ENCODE peak calls at places on chromosomes 7 and 10, in nine cellular contexts. Z is HCT116, D is GM23248, E is PC-9, U is DND-41, H is hepatocyte, F is A673, T is fibroblast of lung, G is MM.1S. V is an unnamed sample.

GRCh38 chr10:79149662-79150443 is 81.1 kb downstream of the ZMIZ1 start:
- DNase-seq in Z (peak; percentile 48), D (peak; percentile 96), E (peak; percentile 99), U (peak; percentile 54), H (peak; percentile 52), F (peak; percentile 45), T (peak; percentile 80), G (no peak), V (peak; percentile 81)

GRCh38 chr10:124359336-124359832 is 59.3 kb downstream of the OAT start:
- DNase-seq in Z (no peak), D (no peak), E (no peak), U (no peak), H (no peak), F (no peak), T (no peak), G (no peak), V (no peak)

GRCh38 chr10:112552593-112553110 is 105.6 kb downstream of the VTI1A start:
- DNase-seq in Z (no peak), D (no peak), E (no peak), U (no peak), H (no peak), F (no peak), T (no peak), G (no peak), V (no peak)

GRCh38 chr10:75624632-75625031 is 193.2 kb downstream of the LRMDA start:
- DNase-seq in Z (no peak), D (no peak), E (no peak), U (no peak), H (no peak), F (no peak), T (no peak), G (no peak), V (no peak)

GRCh38 chr7:831596-832291 is 532 bp upstream of the SUN1 start:
- DNase-seq in Z (peak; percentile 83), D (peak; percentile 94), E (peak; percentile 58), U (no peak), H (peak; percentile 77), F (peak; percentile 60), T (peak; percentile 95), G (peak; percentile 73), V (peak; percentile 93)

GRCh38 chr7:140476698-140477261 is 2.5 kb downstream of the MKRN1 start:
- DNase-seq in Z (no peak), D (no peak), E (no peak), U (no peak), H (no peak), F (no peak), T (no peak), G (no peak), V (no peak)

GRCh38 chr10:92544296-92544695 is 29.6 kb downstream of the IDE start:
- DNase-seq in Z (no peak), D (peak; percentile 16), E (peak; percentile 14), U (peak; percentile 59), H (no peak), F (peak; percentile 86), T (no peak), G (no peak), V (peak; percentile 75)

GRCh38 chr7:27245798-27246691 is 3.4 kb downstream of the EVX1 start:
- DNase-seq in Z (no peak), D (peak; percentile 57), E (peak; percentile 22), U (no peak), H (no peak), F (no peak), T (no peak), G (no peak), V (peak; percentile 42)

GRCh38 chr10:62885656-62886461 is 69.7 kb upstream of the EGR2 start:
- DNase-seq in Z (no peak), D (peak; percentile 79), E (no peak), U (no peak), H (no peak), F (peak; percentile 35), T (peak; percentile 32), G (no peak), V (peak; percentile 33)

GRCh38 chr7:44081266-44081748 is 1.0 kb downstream of the POLM start:
- DNase-seq in Z (no peak), D (peak; percentile 36), E (no peak), U (no peak), H (no peak), F (no peak), T (no peak), G (peak; percentile 25), V (no peak)

GRCh38 chr10:24822557-24822956 is 98.9 kb upstream of the ARHGAP21 start:
- DNase-seq in Z (no peak), D (peak; percentile 19), E (no peak), U (no peak), H (no peak), F (no peak), T (no peak), G (no peak), V (no peak)

GRCh38 chr7:44063894-44064651 is 1.3 kb downstream of the PGAM2 start:
- DNase-seq in Z (no peak), D (no peak), E (no peak), U (no peak), H (no peak), F (no peak), T (no peak), G (no peak), V (no peak)

GRCh38 chr10:52108236-52108635 is 205.8 kb upstream of the DKK1 start:
- DNase-seq in Z (no peak), D (no peak), E (no peak), U (no peak), H (no peak), F (no peak), T (no peak), G (peak; percentile 53), V (no peak)

GRCh38 chr7:50866343-50867047 is 83.8 kb upstream of the GRB10 start:
- DNase-seq in Z (no peak), D (no peak), E (no peak), U (no peak), H (no peak), F (no peak), T (no peak), G (no peak), V (no peak)
- H3K4me1 ChIP-seq in Z (peaks cover 2% of the 10 kb centered on the region), D (peaks cover 17% of the 10 kb centered on the region), E (peaks cover 15% of the 10 kb centered on the region), U (no peaks in the 10 kb centered on the region), H (peaks cover 8% of the 10 kb centered on the region), F (no peaks in the 10 kb centered on the region), T (peaks cover 4% of the 10 kb centered on the region), G (no peaks in the 10 kb centered on the region), V (peaks cover 17% of the 10 kb centered on the region)

GRCh38 chr10:109386921-109387320 is 536.4 kb downstream of the XPNPEP1 start:
- DNase-seq in Z (no peak), D (no peak), E (no peak), U (no peak), H (no peak), F (peak; percentile 88), T (no peak), G (no peak), V (no peak)

GRCh38 chr10:109386101-109386500 is 537.2 kb downstream of the XPNPEP1 start:
- DNase-seq in Z (no peak), D (no peak), E (no peak), U (no peak), H (no peak), F (no peak), T (no peak), G (no peak), V (no peak)
- H3K27ac ChIP-seq in Z (no peak overlapping the region), D (no peak overlapping the region), E (no peak overlapping the region), U (no peak overlapping the region), H (no peak overlapping the region), F (peak overlapping the region; percentile 98), T (no peak overlapping the region), G (no peak overlapping the region), V (no peak overlapping the region)

DNA sequence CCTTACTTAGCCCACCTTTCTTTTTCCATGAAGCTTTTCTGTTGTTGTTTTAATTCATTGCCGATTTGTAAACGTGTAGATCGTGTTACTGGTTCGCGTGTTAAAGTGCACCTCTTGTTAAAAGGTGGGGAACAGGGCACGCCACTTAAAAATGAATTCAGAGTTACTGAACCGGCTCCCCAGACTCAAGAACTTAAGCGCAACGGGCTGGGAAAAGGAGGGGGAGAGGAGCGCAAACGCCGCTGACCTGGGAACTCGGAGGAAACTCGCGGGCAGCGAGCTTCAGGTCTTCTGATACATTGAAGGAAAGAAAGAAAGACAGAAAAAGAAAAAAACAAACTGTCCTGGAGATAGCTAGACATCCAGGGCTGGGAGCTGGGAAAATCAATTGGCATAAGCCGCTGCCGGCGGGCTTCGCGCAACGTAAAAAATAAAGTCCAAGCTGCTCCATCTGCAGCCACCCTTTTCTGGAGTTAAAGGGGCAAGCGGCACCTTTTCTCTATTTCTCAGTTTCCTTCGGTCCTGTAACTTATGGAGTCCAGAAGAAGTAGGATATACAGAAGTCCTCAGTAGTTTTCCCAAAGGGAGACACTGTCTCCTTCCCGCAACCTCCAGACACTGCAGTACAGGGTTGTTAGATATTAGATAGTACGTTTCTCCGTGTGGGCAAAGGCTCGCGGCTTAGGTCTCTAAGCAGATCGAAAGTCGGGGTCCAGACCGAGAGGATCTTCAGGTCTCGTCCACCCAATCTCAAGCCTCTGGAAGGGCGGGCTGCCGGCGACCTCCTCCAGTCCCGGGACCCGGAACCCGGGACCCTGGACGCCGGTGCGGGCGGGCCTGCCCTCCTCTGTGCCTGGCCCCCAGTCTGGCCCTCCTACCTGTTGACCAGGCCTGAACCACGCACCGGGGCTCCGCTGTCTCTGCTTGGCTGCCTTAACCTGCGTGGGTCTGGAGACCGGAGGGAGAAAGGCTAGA is 1.8 kb upstream of the DLX6 start:
- DNase-seq in Z (no peak), D (no peak), E (no peak), U (no peak), H (no peak), F (no peak), T (no peak), G (no peak), V (no peak)
- TF ChIP-seq EZH2 in Z (no peak), D (peak; percentile 93), E (no peak), U (no peak), H (peak; percentile 87), F (no peak), T (peak; percentile 82), G (no peak), V (peak; percentile 41)

DNA sequence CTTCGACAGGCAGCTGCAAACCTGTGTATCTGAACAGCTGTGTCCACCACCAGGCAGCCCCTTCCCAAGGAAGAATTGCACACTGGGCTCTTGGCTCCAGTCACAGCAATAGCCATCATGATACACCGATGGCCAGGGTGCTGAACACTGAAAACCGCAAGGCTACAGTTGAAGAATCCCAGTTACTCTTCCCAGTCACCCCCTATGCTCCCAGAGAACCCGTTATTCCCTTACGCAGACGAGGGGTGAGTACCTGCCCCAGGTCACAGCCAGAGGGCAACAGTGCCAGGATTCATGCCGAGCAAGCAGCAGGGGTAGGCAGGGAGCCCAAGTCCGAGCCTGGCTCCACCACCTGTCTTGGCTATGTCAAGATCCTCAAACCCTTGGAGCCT is 57.8 kb downstream of the RASGEF1A start:
- DNase-seq in Z (no peak), D (no peak), E (no peak), U (no peak), H (no peak), F (no peak), T (no peak), G (no peak), V (no peak)
- H3K4me1 ChIP-seq in Z (peaks cover 31% of the 10 kb centered on the region), D (peaks cover 6% of the 10 kb centered on the region), E (no peaks in the 10 kb centered on the region), U (no peaks in the 10 kb centered on the region), H (no peaks in the 10 kb centered on the region), F (no peaks in the 10 kb centered on the region), T (no peaks in the 10 kb centered on the region), G (no peaks in the 10 kb centered on the region), V (peaks cover 20% of the 10 kb centered on the region)

DNA sequence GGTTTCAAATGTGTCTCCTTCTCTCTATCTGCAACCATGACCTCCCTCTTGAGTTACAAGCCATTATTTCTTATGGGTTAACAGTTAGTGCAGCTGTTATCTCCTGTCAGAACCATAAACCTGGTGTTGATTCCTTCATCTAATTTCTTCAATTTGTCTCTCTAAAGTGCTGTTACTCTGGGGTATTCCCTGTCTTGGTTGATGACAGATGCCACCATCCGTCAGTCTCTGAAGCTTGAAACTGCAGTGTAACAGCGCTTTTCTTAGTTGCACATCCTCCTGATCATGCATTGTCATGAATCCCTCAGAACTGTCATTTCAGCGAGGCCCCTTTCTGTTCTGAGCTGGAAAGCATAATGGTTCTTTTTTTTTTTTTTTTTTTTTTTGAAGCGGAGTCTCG is 193.8 kb downstream of the SDK1 start:
- DNase-seq in Z (no peak), D (no peak), E (no peak), U (no peak), H (no peak), F (no peak), T (no peak), G (no peak), V (no peak)
- H3K27ac ChIP-seq in Z (no peak overlapping the region), D (no peak overlapping the region), E (no peak overlapping the region), U (no peak overlapping the region), H (no peak overlapping the region), F (no peak overlapping the region), T (no peak overlapping the region), G (no peak overlapping the region), V (no peak overlapping the region)

V was measured in mammary epithelial cell.